ENCODE peak calls at places on chromosomes 12 and 14, in four cellular contexts. V is stomach, A is suprapubic skin, O is Peyer's patch. I is an unnamed sample.

GRCh38 chr12:104336115-104336514 is 32.6 kb downstream of the EID3 start:
- DNase-seq in A (no peak), V (no peak), O (no peak), I (no peak)

GRCh38 chr12:50101663-50102062 is 2.1 kb upstream of the GPD1 start:
- DNase-seq in A (no peak), O (no peak), V (no peak), I (no peak)

GRCh38 chr14:104970231-104971068 is 7.7 kb downstream of the AHNAK2 start:
- DNase-seq in O (no peak), A (peak; percentile 93), V (peak; percentile 40), I (peak; percentile 94)

GRCh38 chr12:93015970-93016751 is 87.1 kb upstream of the EEA1 start:
- DNase-seq in O (no peak), A (no peak), V (peak; percentile 40), I (no peak)

GRCh38 chr12:109277899-109278762 is 31.0 kb downstream of the FOXN4 start:
- DNase-seq in A (no peak), V (no peak), O (no peak), I (peak; percentile 84)

GRCh38 chr12:120481022-120481767 is 11.6 kb upstream of the SRSF9 start:
- DNase-seq in V (no peak), O (no peak), A (no peak), I (no peak)

GRCh38 chr12:24379493-24379892 is 430.0 kb upstream of the SOX5 start:
- DNase-seq in O (no peak), V (no peak), A (no peak), I (no peak)

GRCh38 chr12:7113389-7113871 is 4.4 kb upstream of the C1RL start:
- DNase-seq in V (no peak), A (peak; percentile 65), O (no peak), I (no peak)

GRCh38 chr12:109934026-109934425 is 34.0 kb downstream of the TCHP start:
- DNase-seq in O (no peak), A (no peak), V (no peak), I (no peak)

GRCh38 chr14:34554540-34555250 is 15.2 kb upstream of the EAPP start:
- DNase-seq in O (peak; percentile 14), V (peak; percentile 24), A (no peak), I (no peak)

GRCh38 chr14:77094672-77095284 is 3.3 kb upstream of the CIPC start:
- DNase-seq in A (peak; percentile 90), O (peak; percentile 80), V (peak; percentile 83), I (peak; percentile 85)

GRCh38 chr12:95943231-95943842 is at the start of gene AMDHD1:
- DNase-seq in O (peak; percentile 53), V (peak; percentile 56), A (no peak), I (peak; percentile 24)

GRCh38 chr14:20684662-20685456 is 499 bp downstream of the RNASE4 start:
- DNase-seq in V (peak; percentile 46), A (no peak), O (no peak), I (peak; percentile 62)

GRCh38 chr12:15011162-15011561 is 38.3 kb downstream of the PDE6H start:
- DNase-seq in V (no peak), O (no peak), A (no peak), I (no peak)

GRCh38 chr12:89451876-89452275 is 72.7 kb downstream of the GALNT4 start:
- DNase-seq in O (no peak), V (no peak), A (no peak), I (peak; percentile 29)

GRCh38 chr14:104770851-104771272 is 17.9 kb downstream of the SIVA1 start:
- DNase-seq in O (no peak), V (no peak), A (no peak), I (no peak)

GRCh38 chr12:92608418-92609091 is 94.2 kb upstream of the PLEKHG7 start:
- DNase-seq in O (no peak), V (no peak), A (no peak), I (no peak)

GRCh38 chr12:130086777-130087176 is 75.5 kb upstream of the FZD10 start:
- DNase-seq in V (no peak), O (no peak), A (no peak), I (no peak)

GRCh38 chr14:65686761-65687160 is 274.2 kb downstream of the FUT8 start:
- DNase-seq in O (no peak), A (no peak), V (no peak), I (no peak)

GRCh38 chr12:56521590-56522371 is at the start of gene RBMS2:
- DNase-seq in A (peak; percentile 86), V (peak; percentile 71), O (peak; percentile 61), I (peak; percentile 81)

GRCh38 chr12:44465139-44465538 is 411.0 kb downstream of the NELL2 start:
- DNase-seq in O (no peak), A (no peak), V (no peak), I (no peak)

GRCh38 chr14:77674931-77675330 is 32.9 kb downstream of the ALKBH1 start:
- DNase-seq in A (no peak), O (no peak), V (peak; percentile 77), I (no peak)

GRCh38 chr12:57838594-57839302 is 7.8 kb downstream of the CTDSP2 start:
- DNase-seq in O (peak; percentile 27), A (no peak), V (no peak), I (no peak)

GRCh38 chr12:90995041-90995440 is 9.7 kb downstream of the EPYC start:
- DNase-seq in A (no peak), V (no peak), O (no peak), I (no peak)

GRCh38 chr14:104758981-104759975 is 6.3 kb downstream of the SIVA1 start:
- DNase-seq in V (no peak), A (no peak), O (no peak), I (no peak)

GRCh38 chr12:88111074-88111652 is 30.7 kb downstream of the CEP290 start:
- DNase-seq in V (no peak), A (no peak), O (no peak), I (no peak)

GRCh38 chr14:92922883-92923743 is at the start of gene CHGA:
- DNase-seq in O (no peak), A (no peak), V (peak; percentile 44), I (peak; percentile 31)

GRCh38 chr14:92718659-92719058 is 29.8 kb downstream of the LGMN start:
- DNase-seq in A (no peak), O (no peak), V (no peak), I (no peak)

GRCh38 chr12:117342682-117343081 is 18.7 kb downstream of the NOS1 start:
- DNase-seq in V (no peak), A (no peak), O (no peak), I (no peak)

GRCh38 chr12:20368653-20369163 is 371 bp downstream of the PDE3A start:
- DNase-seq in V (no peak), A (no peak), O (no peak), I (peak; percentile 29)

GRCh38 chr12:20367731-20368652 is at the start of gene PDE3A:
- DNase-seq in A (peak; percentile 81), V (no peak), O (no peak), I (peak; percentile 59)

GRCh38 chr12:20370001-20370381 is 1.7 kb downstream of the PDE3A start:
- DNase-seq in V (no peak), O (no peak), A (no peak), I (peak; percentile 32)

GRCh38 chr12:20370841-20371240 is 2.5 kb downstream of the PDE3A start:
- DNase-seq in O (no peak), V (no peak), A (no peak), I (no peak)

DNA sequence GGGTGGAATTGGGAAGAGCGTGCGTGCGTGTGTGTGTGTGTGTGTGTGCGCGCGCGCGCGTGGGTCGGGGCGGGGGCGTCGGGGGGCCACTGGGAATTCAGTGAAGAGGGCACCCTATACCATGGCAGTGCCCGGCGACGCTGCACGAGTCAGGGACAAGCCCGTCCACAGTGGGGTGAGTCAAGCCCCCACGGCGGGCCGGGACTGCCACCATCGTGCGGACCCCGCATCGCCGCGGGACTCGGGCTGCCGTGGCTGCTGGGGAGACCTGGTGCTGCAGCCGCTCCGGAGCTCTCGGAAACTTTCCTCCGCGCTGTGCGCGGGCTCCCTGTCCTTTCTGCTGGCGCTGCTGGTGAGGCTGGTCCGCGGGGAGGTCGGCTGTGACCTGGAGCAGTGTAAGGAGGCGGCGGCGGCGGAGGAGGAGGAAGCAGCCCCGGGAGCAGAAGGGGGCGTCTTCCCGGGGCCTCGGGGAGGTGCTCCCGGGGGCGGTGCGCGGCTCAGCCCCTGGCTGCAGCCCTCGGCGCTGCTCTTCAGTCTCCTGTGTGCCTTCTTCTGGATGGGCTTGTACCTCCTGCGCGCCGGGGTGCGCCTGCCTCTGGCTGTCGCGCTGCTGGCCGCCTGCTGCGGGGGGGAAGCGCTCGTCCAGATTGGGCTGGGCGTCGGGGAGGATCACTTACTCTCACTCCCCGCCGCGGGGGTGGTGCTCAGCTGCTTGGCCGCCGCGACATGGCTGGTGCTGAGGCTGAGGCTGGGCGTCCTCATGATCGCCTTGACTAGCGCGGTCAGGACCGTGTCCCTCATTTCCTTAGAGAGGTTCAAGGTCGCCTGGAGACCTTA is 1.0 kb downstream of the PDE3A start:
- DNase-seq in V (peak; percentile 27), O (no peak), A (peak; percentile 81), I (peak; percentile 71)
- TF ChIP-seq CTCF in V (no peak), O (no peak), A (no peak), I (peak; percentile 51)

GRCh38 chr12:25435431-25435830 is 117.7 kb downstream of the LMNTD1 start:
- DNase-seq in A (no peak), O (no peak), V (no peak), I (no peak)
- TF ChIP-seq POLR2A in A (no peak), O (no peak), V (no peak), I (no peak)

DNA sequence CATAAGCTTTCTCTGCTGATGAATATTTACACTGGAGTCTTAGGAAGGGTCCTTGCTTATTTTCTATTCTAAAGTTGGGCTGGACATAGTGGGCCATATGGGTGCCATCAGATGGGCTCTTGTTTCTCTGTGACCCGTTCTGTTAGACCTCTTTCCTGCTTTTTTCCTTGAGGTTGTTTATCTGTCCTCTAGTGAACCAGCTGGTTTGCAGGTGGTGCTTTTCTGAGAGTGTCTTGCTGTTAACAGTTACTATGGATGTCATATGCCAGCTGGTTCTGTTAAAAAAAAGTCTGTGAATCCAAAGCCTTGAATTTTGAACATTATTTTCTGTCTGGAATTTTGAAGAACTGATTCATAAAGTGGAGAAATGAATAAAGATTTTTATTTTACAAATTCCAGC is 29.2 kb downstream of the ZC3H14 start:
- DNase-seq in V (no peak), A (no peak), O (no peak), I (no peak)
- H3K36me3 ChIP-seq in V (peaks cover 93% of the 10 kb centered on the region), A (peaks cover 77% of the 10 kb centered on the region), O (no peaks in the 10 kb centered on the region), I (no peaks in the 10 kb centered on the region)

GRCh38 chr12:123238961-123239360 is 5.7 kb downstream of the MTRFR start:
- DNase-seq in V (no peak), O (no peak), A (no peak), I (no peak)
- TF ChIP-seq CTCF in V (no peak), O (no peak), A (no peak), I (no peak)

GRCh38 chr12:47904647-47905312 is at the start of gene VDR:
- DNase-seq in O (peak; percentile 72), A (peak; percentile 88), V (peak; percentile 83), I (peak; percentile 74)
- TF ChIP-seq POLR2A in O (peak; percentile 95), A (peak; percentile 30), V (no peak), I (no peak)

GRCh38 chr12:132713123-132713522 is 2.5 kb downstream of the PGAM5 start:
- DNase-seq in V (no peak), A (no peak), O (no peak), I (no peak)

GRCh38 chr12:132717531-132718387 is 7.1 kb downstream of the PGAM5 start:
- DNase-seq in A (no peak), O (no peak), V (no peak), I (no peak)

GRCh38 chr12:132716356-132716755 is 5.7 kb downstream of the PGAM5 start:
- DNase-seq in V (no peak), O (no peak), A (no peak), I (no peak)

GRCh38 chr12:132717011-132717410 is 6.4 kb downstream of the PGAM5 start:
- DNase-seq in O (no peak), V (no peak), A (no peak), I (no peak)

GRCh38 chr12:132715874-132716273 is 5.2 kb downstream of the PGAM5 start:
- DNase-seq in A (no peak), O (no peak), V (no peak), I (no peak)
- H3K36me3 ChIP-seq in A (peaks cover 62% of the 10 kb centered on the region), O (no peaks in the 10 kb centered on the region), V (peaks cover 64% of the 10 kb centered on the region), I (no peaks in the 10 kb centered on the region)